ENCODE peak calls at places on chromosomes 2 and 18, in four cellular contexts. E is mesendoderm, B is IMR-90, M is H1. Y is an unnamed sample.

GRCh38 chr18:65762556-65762955 is 11.7 kb downstream of the CDH7 start:
- DNase-seq in B (no peak), E (no peak), M (no peak), Y (no peak)

GRCh38 chr2:204967199-204967995 is 422.1 kb downstream of the PARD3B start:
- DNase-seq in B (no peak), M (no peak), E (peak), Y (no peak)

GRCh38 chr2:233705911-233706506 is 6.7 kb upstream of the UGT1A5 start:
- DNase-seq in M (no peak), B (peak), E (no peak), Y (no peak)

GRCh38 chr2:128422571-128422970 is 103.9 kb upstream of the HS6ST1 start:
- DNase-seq in E (no peak), M (no peak), B (peak), Y (peak)

GRCh38 chr2:7967707-7968106 is 714.1 kb upstream of the ID2 start:
- DNase-seq in B (no peak), M (no peak), E (no peak), Y (no peak)

GRCh38 chr2:158619496-158619895 is 162.7 kb downstream of the PKP4 start:
- DNase-seq in B (peak), E (peak), M (no peak), Y (no peak)

GRCh38 chr2:241009601-241010530 is 11.4 kb downstream of the SNED1 start:
- DNase-seq in M (no peak), B (peak), E (peak), Y (peak)

GRCh38 chr18:12336887-12337286 is 28.8 kb downstream of the TUBB6 start:
- DNase-seq in E (peak), B (peak), M (no peak), Y (no peak)

GRCh38 chr2:230658877-230659652 is 53.6 kb upstream of the CAB39 start:
- DNase-seq in B (no peak), M (no peak), E (no peak), Y (no peak)

GRCh38 chr2:96537066-96537733 is 648 bp downstream of the ARID5A start:
- DNase-seq in B (peak), E (peak), M (no peak), Y (no peak)

GRCh38 chr18:56873441-56874140 is 222.4 kb downstream of the WDR7 start:
- DNase-seq in B (no peak), M (peak), E (peak), Y (peak)

GRCh38 chr18:74499633-74500032 is 3.5 kb downstream of the CNDP2 start:
- DNase-seq in E (peak), M (no peak), B (no peak), Y (peak)

GRCh38 chr2:96212336-96212735 is 3.7 kb upstream of the STARD7 start:
- DNase-seq in M (no peak), B (no peak), E (no peak), Y (no peak)

GRCh38 chr2:18178736-18179349 is 300.4 kb downstream of the KCNS3 start:
- DNase-seq in E (peak), B (peak), M (peak), Y (peak)

GRCh38 chr2:101753720-101754490 is 56.4 kb downstream of the MAP4K4 start:
- DNase-seq in E (no peak), B (no peak), M (no peak), Y (no peak)

GRCh38 chr18:48050176-48050575 is 119.7 kb upstream of the SMAD2 start:
- DNase-seq in M (no peak), B (no peak), E (no peak), Y (no peak)

GRCh38 chr2:61210332-61210981 is 48.5 kb downstream of the C2orf74 start:
- DNase-seq in M (no peak), E (no peak), B (peak), Y (no peak)

GRCh38 chr2:6820236-6820635 is 45.5 kb downstream of the CMPK2 start:
- DNase-seq in B (no peak), E (no peak), M (no peak), Y (no peak)

GRCh38 chr2:219273887-219274391 is 5.2 kb upstream of the DNAJB2 start:
- DNase-seq in M (no peak), E (peak), B (no peak), Y (no peak)

GRCh38 chr18:50716902-50717301 is 102.9 kb downstream of the MRO start:
- DNase-seq in B (no peak), M (no peak), E (no peak), Y (no peak)

GRCh38 chr2:79717364-79718007 is 204.6 kb downstream of the CTNNA2 start:
- DNase-seq in M (peak), E (peak), B (peak), Y (peak)

GRCh38 chr2:188746727-188747126 is 227.4 kb upstream of the COL3A1 start:
- DNase-seq in M (no peak), B (peak), E (no peak), Y (no peak)

GRCh38 chr2:216242365-216242764 is 129.9 kb downstream of the MARCHF4 start:
- DNase-seq in M (no peak), E (no peak), B (no peak), Y (no peak)

GRCh38 chr18:58611471-58612131 is 17.3 kb downstream of the ALPK2 start:
- DNase-seq in B (no peak), M (peak), E (peak), Y (peak)

GRCh38 chr18:6747646-6748045 is 18.1 kb downstream of the ARHGAP28 start:
- DNase-seq in E (no peak), B (peak), M (no peak), Y (no peak)

GRCh38 chr2:105052773-105053172 is 14.9 kb downstream of the MRPS9 start:
- DNase-seq in B (no peak), M (no peak), E (no peak), Y (no peak)

GRCh38 chr2:136929531-136929930 is 164.2 kb downstream of the THSD7B start:
- DNase-seq in M (no peak), E (no peak), B (no peak), Y (no peak)

GRCh38 chr18:2893056-2893455 is 46.2 kb downstream of the EMILIN2 start:
- DNase-seq in B (no peak), E (no peak), M (no peak), Y (no peak)
- H3K56ac ChIP-seq in B (no peak), E (no peak), M (no peak), Y (no peak)

GRCh38 chr18:22355069-22355468 is 62.6 kb downstream of the CTAGE1 start:
- DNase-seq in M (no peak), B (no peak), E (no peak), Y (no peak)

GRCh38 chr18:22349966-22350365 is 67.7 kb downstream of the CTAGE1 start:
- DNase-seq in E (no peak), B (no peak), M (no peak), Y (no peak)

GRCh38 chr18:22355598-22355997 is 62.1 kb downstream of the CTAGE1 start:
- DNase-seq in B (no peak), M (no peak), E (no peak), Y (no peak)
- H3K56ac ChIP-seq in B (no peak), M (no peak), E (no peak), Y (no peak)

DNA sequence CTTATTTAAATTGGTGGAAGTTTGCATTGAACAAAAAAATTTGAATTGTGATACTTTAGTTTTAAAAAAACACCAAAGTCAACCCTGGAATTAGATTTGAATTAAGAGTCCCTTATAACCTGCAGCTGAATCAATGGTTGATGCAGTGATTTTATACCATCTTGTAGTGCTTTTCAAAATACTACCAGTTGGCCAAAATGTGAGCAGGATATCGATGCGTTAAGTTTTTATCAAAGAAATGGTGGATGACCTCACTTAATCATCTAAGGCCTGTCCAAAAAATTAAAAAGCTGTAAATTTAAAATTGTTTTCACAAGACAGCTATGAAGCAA is 48.2 kb downstream of the OSBPL6 start:
- DNase-seq in E (no peak), B (no peak), M (no peak), Y (no peak)
- H3K56ac ChIP-seq in E (no peak), B (no peak), M (no peak), Y (no peak)

GRCh38 chr2:42132966-42133641 is 36.0 kb upstream of the EML4 start:
- DNase-seq in E (peak), M (no peak), B (peak), Y (peak)

GRCh38 chr2:42135381-42136312 is 33.5 kb upstream of the EML4 start:
- DNase-seq in E (no peak), M (no peak), B (no peak), Y (no peak)

GRCh38 chr2:42132066-42132965 is 36.8 kb upstream of the EML4 start:
- DNase-seq in M (no peak), B (peak), E (no peak), Y (no peak)

GRCh38 chr2:42136832-42137821 is 32.0 kb upstream of the EML4 start:
- DNase-seq in M (no peak), B (no peak), E (no peak), Y (no peak)

DNA sequence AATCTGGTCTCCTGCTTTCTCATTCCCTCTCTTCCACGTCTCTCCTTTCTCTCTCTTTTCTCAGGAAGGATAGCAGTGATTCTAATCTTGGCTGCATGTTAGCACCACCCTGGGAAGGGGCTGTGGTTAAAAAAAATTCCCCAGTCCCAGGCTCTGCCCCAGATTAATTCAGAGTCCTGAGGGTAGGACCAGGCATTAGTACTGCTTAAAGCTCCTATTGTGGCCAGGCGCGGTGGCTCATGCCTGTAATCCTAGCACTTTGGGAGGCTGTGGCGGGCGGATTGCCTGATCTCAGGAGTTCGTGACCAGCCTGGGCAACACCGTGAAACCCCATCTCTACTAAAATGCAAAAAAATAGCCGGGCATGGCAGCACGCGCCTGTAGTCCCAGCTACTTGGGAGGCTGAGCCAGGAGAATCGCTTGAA is 35.4 kb upstream of the EML4 start:
- DNase-seq in E (peak), M (no peak), B (no peak), Y (no peak)
- H3K56ac ChIP-seq in E (peak), M (no peak), B (peak), Y (no peak)

GRCh38 chr2:134745023-134745422 is 26.2 kb upstream of the TMEM163 start:
- DNase-seq in M (no peak), E (no peak), B (no peak), Y (no peak)
- H3K56ac ChIP-seq in M (no peak), E (no peak), B (no peak), Y (no peak)

DNA sequence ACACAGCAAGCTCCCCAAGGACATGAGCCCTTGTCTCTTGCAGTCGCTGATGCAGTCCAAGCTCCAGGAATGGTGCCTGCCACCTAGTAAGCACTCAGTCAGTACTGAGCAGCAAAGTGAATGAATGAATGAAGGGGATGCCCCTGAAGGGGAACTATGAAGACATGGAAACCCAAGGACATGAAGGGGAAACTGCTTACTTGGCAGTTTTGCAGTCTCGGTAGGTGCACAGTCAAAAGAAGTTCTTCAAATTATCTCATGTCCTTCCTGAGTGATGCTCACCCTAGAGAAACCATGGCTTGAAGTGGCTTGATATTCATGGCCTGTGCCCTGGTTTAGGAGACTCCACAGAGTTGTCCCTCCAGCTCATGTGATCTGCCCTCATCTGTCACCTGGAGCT is 102.1 kb upstream of the DLX2 start:
- DNase-seq in E (no peak), M (no peak), B (no peak), Y (no peak)
- H3K56ac ChIP-seq in E (no peak), M (no peak), B (no peak), Y (no peak)

GRCh38 chr2:152814475-152815030 is 96.1 kb downstream of the ARL6IP6 start:
- DNase-seq in E (no peak), B (no peak), M (no peak), Y (no peak)
- H3K56ac ChIP-seq in E (no peak), B (no peak), M (no peak), Y (no peak)